ENCODE peak calls at places on chromosome 10, in eight cellular contexts. I, J, H, B, T, R, C and F are unnamed samples.

GRCh38 chr10:33665512-33665911 is 331.0 kb upstream of the NRP1 start:
- DNase-seq in I (no peak), J (no peak), H (no peak), B (no peak), T (peak; percentile 77), R (no peak), C (no peak), F (peak; percentile 84)

GRCh38 chr10:33556103-33556502 is 221.6 kb upstream of the NRP1 start:
- DNase-seq in I (no peak), J (no peak), H (no peak), B (no peak), T (no peak), R (no peak), C (no peak), F (no peak)

GRCh38 chr10:108241166-108241565 is 1076.7 kb upstream of the SORCS1 start:
- DNase-seq in I (no peak), J (no peak), H (no peak), B (no peak), T (no peak), R (no peak), C (no peak), F (no peak)

GRCh38 chr10:71597821-71598498 is 121.6 kb downstream of the C10orf105 start:
- DNase-seq in I (peak; percentile 72), J (no peak), H (no peak), B (no peak), T (peak; percentile 64), R (no peak), C (no peak), F (peak; percentile 32)

GRCh38 chr10:70379581-70380176 is 2.7 kb downstream of the LRRC20 start:
- DNase-seq in I (no peak), J (no peak), H (no peak), B (no peak), T (peak; percentile 35), R (no peak), C (no peak), F (no peak)

GRCh38 chr10:128143531-128143930 is 17.3 kb upstream of the MKI67 start:
- DNase-seq in I (no peak), J (no peak), H (no peak), B (no peak), T (no peak), R (no peak), C (no peak), F (no peak)

GRCh38 chr10:63068246-63068645 is 64.9 kb upstream of the NRBF2 start:
- DNase-seq in I (no peak), J (no peak), H (no peak), B (no peak), T (peak; percentile 63), R (no peak), C (no peak), F (peak; percentile 8)

GRCh38 chr10:97499561-97500296 is 1.0 kb downstream of the UBTD1 start:
- DNase-seq in I (peak; percentile 84), J (no peak), H (no peak), B (no peak), T (peak; percentile 58), R (peak; percentile 22), C (peak; percentile 85), F (peak; percentile 70)

GRCh38 chr10:17112566-17112965 is 17.0 kb downstream of the CUBN start:
- DNase-seq in I (no peak), J (no peak), H (no peak), B (no peak), T (no peak), R (no peak), C (no peak), F (no peak)

DNA sequence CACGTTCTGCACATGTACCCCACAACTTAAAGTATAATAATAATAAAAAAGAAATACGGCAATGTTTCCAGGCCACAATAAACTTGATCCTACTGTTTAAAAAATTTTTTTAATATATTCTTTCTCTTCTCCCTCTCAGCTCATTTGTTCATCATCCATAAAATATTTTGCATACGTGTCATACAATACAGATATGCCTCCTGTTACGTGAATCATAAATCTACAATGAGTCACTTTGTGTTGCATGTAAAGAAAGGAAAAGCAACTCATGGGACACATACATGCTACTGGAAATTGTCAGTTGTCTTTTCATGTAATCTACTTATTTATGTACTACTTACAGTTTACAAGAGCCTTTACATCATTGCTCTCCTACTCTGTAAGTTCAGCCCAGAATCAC is 1.1 kb upstream of the TECTB start:
- DNase-seq in I (no peak), J (no peak), H (no peak), B (no peak), T (peak; percentile 39), R (no peak), C (no peak), F (peak; percentile 28)
- H3K4me3 ChIP-seq in I (no peak overlapping the region), J (no peak overlapping the region), H (no peak overlapping the region), B (no peak overlapping the region), T (no peak overlapping the region), R (no peak overlapping the region), C (no peak overlapping the region), F (no peak overlapping the region)

GRCh38 chr10:3090914-3091313 is 23.6 kb downstream of the PFKP start:
- DNase-seq in I (peak; percentile 78), J (no peak), H (no peak), B (no peak), T (peak; percentile 67), R (peak; percentile 62), C (no peak), F (peak; percentile 83)
- TF ChIP-seq CTCF in I (no peak), J (no peak), H (no peak), B (no peak), T (no peak), R (no peak), C (no peak), F (peak; percentile 12)

GRCh38 chr10:114179148-114179547 is at the start of gene TDRD1:
- DNase-seq in I (no peak), J (no peak), H (no peak), B (no peak), T (peak; percentile 29), R (no peak), C (no peak), F (no peak)
- H3K4me3 ChIP-seq in I (no peak within 1 kb of the TSS), J (no peak within 1 kb of the TSS), H (no peak within 1 kb of the TSS), B (no peak within 1 kb of the TSS), T (peak within 1 kb of the TSS; percentile 38), R (no peak within 1 kb of the TSS), C (no peak within 1 kb of the TSS), F (no peak within 1 kb of the TSS)

GRCh38 chr10:122172311-122173008 is 98.6 kb upstream of the BTBD16 start:
- DNase-seq in I (peak; percentile 47), J (no peak), H (no peak), B (no peak), T (no peak), R (no peak), C (peak; percentile 34), F (peak; percentile 20)
- TF ChIP-seq CTCF in I (no peak), J (no peak), H (no peak), B (no peak), T (no peak), R (no peak), C (no peak), F (no peak)

DNA sequence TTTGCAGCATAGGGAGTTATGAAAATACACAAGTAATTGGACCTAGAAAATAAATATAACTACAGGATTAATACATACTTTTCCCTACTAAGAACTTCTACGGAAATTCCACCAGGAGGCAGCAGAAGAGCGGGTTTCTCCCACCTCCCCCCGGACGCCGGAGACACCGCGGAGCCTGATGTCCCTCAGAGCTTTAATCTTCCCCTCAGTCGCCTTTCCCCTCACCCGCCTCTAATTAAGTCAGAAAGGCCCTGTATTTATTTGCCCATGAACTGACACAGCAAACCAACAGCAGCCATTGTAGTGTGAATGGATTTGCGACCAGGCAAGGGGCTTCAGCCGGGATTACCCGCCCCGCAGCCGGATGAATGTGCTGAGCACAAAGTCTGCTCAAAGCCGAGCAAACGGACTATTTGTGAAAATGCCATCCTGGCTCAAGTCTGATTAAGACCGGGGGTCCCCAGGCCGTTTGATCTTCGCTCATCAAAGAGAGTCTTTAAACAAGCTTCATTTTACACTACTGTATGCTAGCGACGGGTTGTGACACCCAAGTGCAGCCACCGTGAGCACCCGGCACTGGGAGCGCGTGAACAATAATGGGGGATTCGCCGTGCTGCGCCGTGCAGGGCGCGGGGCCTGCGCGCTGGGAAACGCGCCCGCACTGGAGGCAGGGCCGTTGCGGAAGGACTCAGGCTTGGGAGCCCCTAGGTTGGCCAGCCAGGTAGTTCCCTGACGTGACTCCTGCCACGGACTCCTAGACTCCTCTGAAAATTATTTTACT is 5.6 kb upstream of the DKK1 start:
- DNase-seq in I (peak; percentile 71), J (no peak), H (no peak), B (no peak), T (peak; percentile 91), R (peak; percentile 54), C (peak; percentile 67), F (peak; percentile 87)
- H3K4me3 ChIP-seq in I (peak overlapping the region; percentile 51), J (peak overlapping the region; percentile 48), H (peak overlapping the region; percentile 28), B (peak overlapping the region; percentile 63), T (peak overlapping the region; percentile 61), R (peak overlapping the region; percentile 50), C (peak overlapping the region; percentile 32), F (peak overlapping the region; percentile 56)

DNA sequence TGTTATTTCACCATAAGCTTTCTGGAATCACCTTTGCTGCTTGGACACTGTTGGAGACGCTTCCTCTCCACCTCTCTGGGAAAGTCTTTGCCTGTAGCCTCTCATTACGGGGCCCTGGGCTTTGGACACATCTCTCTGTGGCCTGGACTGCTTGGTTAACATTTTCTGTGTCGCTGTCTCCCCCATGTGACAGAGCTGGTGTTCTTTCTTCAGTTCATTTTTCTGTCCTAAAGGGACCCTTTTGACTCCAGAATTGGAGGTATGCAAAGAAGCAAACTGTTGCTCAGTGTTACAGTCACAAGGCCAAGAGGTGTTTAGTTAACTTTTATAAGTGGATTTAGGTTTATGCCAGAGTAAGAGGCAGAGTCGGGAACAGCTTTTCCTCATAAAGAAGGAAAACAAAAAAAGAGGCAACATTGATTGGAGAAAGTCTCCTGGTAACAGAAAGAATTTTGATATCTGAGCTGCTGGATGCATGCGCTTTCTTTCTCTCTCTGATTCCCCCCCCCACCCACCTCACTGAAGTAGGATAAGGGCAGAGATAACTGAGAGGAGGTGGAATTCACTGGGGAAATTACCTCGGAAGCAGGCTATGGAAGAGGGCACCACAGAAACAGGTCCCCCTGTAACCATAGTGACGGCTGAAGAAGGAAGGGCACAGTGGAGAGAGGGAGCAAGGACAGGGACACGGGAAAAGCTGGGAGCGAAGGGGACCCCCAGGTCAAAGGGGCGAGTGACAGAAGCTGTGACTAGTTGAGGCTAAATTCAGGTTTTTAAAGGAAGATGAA is 57.8 kb downstream of the LGI1 start:
- DNase-seq in I (no peak), J (no peak), H (no peak), B (no peak), T (peak; percentile 5), R (no peak), C (no peak), F (peak; percentile 30)
- TF ChIP-seq CTCF in I (no peak), J (no peak), H (peak; percentile 6), B (peak; percentile 42), T (no peak), R (no peak), C (no peak), F (no peak)

GRCh38 chr10:10991144-10991543 is 26.5 kb upstream of the CELF2 start:
- DNase-seq in I (no peak), J (no peak), H (no peak), B (no peak), T (no peak), R (no peak), C (no peak), F (no peak)

GRCh38 chr10:10986606-10987005 is 31.1 kb upstream of the CELF2 start:
- DNase-seq in I (no peak), J (no peak), H (no peak), B (no peak), T (no peak), R (no peak), C (no peak), F (no peak)

GRCh38 chr10:10989669-10990068 is 28.0 kb upstream of the CELF2 start:
- DNase-seq in I (no peak), J (no peak), H (no peak), B (no peak), T (no peak), R (no peak), C (no peak), F (no peak)

GRCh38 chr10:10985361-10985760 is 32.3 kb upstream of the CELF2 start:
- DNase-seq in I (no peak), J (no peak), H (no peak), B (no peak), T (no peak), R (no peak), C (no peak), F (no peak)
- H3K4me3 ChIP-seq in I (no peak overlapping the region), J (no peak overlapping the region), H (no peak overlapping the region), B (no peak overlapping the region), T (no peak overlapping the region), R (no peak overlapping the region), C (no peak overlapping the region), F (no peak overlapping the region)